ENCODE peak calls at places on chromosomes 11 and 22, in five cellular contexts. Z is GM23338; R is hepatocyte; M is CD8-positive, alpha-beta T cell; I is lung. H is an unnamed sample.

GRCh38 chr11:86722041-86722440 is 49.6 kb upstream of the ME3 start:
- DNase-seq in Z (no peak), R (no peak), M (no peak), I (no peak), H (no peak)

GRCh38 chr11:44066732-44067131 is 662 bp downstream of the ACCS start:
- DNase-seq in Z (no peak), R (peak), M (no peak), I (no peak), H (no peak)

GRCh38 chr22:43478621-43479285 is 66.9 kb downstream of the MPPED1 start:
- DNase-seq in Z (no peak), R (no peak), M (no peak), I (no peak), H (no peak)

GRCh38 chr11:14904745-14905103 is 12.7 kb upstream of the CYP2R1 start:
- DNase-seq in Z (peak), R (peak), M (peak), I (peak), H (peak)

GRCh38 chr22:26416670-26417270 is 12.3 kb upstream of the ASPHD2 start:
- DNase-seq in Z (peak), R (peak), M (no peak), I (no peak), H (no peak)

GRCh38 chr11:66388746-66389386 is 17.3 kb upstream of the SLC29A2 start:
- DNase-seq in Z (peak), R (peak), M (peak), I (peak), H (no peak)

GRCh38 chr22:38868886-38869381 is 3.1 kb downstream of the CBX6 start:
- DNase-seq in Z (peak), R (peak), M (peak), I (peak), H (peak)

GRCh38 chr11:77081381-77081851 is 14.6 kb downstream of the CAPN5 start:
- DNase-seq in Z (no peak), R (no peak), M (no peak), I (no peak), H (no peak)

GRCh38 chr11:86632499-86633269 is 39.7 kb downstream of the ME3 start:
- DNase-seq in Z (peak), R (peak), M (no peak), I (no peak), H (no peak)

GRCh38 chr22:23862103-23862502 is 4.4 kb downstream of the SLC2A11 start:
- DNase-seq in Z (peak), R (peak), M (no peak), I (peak), H (no peak)

GRCh38 chr11:74466916-74467885 is at the start of gene KCNE3:
- DNase-seq in Z (peak), R (peak), M (no peak), I (peak), H (no peak)

GRCh38 chr11:121508449-121508848 is 55.7 kb upstream of the SORL1-AS1 start:
- DNase-seq in Z (peak), R (no peak), M (no peak), I (no peak), H (no peak)

GRCh38 chr11:117225553-117226170 is 6.2 kb downstream of the PCSK7 start:
- DNase-seq in Z (no peak), R (no peak), M (no peak), I (no peak), H (no peak)

GRCh38 chr22:43884600-43885318 is 7.1 kb downstream of the PNPLA5 start:
- DNase-seq in Z (peak), R (peak), M (peak), I (peak), H (peak)

GRCh38 chr11:64052938-64053622 is 17.3 kb downstream of the FLRT1 start:
- DNase-seq in Z (no peak), R (no peak), M (no peak), I (no peak), H (no peak)

GRCh38 chr22:41057076-41057475 is 35.3 kb upstream of the EP300 start:
- DNase-seq in Z (no peak), R (no peak), M (no peak), I (no peak), H (no peak)

GRCh38 chr22:45166935-45167334 is 3.2 kb downstream of the NUP50 start:
- DNase-seq in Z (no peak), R (no peak), M (no peak), I (no peak), H (no peak)

GRCh38 chr11:68412593-68413475 is 47.7 kb upstream of the PPP6R3 start:
- DNase-seq in Z (no peak), R (no peak), M (no peak), I (no peak), H (no peak)

GRCh38 chr11:14908214-14908880 is 16.3 kb upstream of the CYP2R1 start:
- DNase-seq in Z (peak), R (peak), M (peak), I (no peak), H (peak)

GRCh38 chr11:70433526-70433925 is 35.2 kb downstream of the CTTN start:
- DNase-seq in Z (no peak), R (no peak), M (no peak), I (no peak), H (no peak)

GRCh38 chr11:1486054-1486825 is at the start of gene MOB2:
- DNase-seq in Z (peak), R (no peak), M (no peak), I (no peak), H (no peak)

GRCh38 chr11:36162282-36162825 is 126.9 kb downstream of the COMMD9 start:
- DNase-seq in Z (no peak), R (no peak), M (no peak), I (peak), H (no peak)

GRCh38 chr22:39665229-39665628 is 94.7 kb downstream of the CACNA1I start:
- DNase-seq in Z (peak), R (no peak), M (no peak), I (no peak), H (no peak)

GRCh38 chr11:8608646-8609045 is 14.6 kb upstream of the STK33 start:
- DNase-seq in Z (no peak), R (no peak), M (no peak), I (no peak), H (no peak)

GRCh38 chr11:127044535-127044934 is 44.0 kb upstream of the KIRREL3 start:
- DNase-seq in Z (no peak), R (no peak), M (no peak), I (no peak), H (no peak)

GRCh38 chr11:64078294-64078693 is 42.6 kb downstream of the FLRT1 start:
- DNase-seq in Z (no peak), R (no peak), M (no peak), I (no peak), H (no peak)

GRCh38 chr11:95563173-95563572 is 226.4 kb downstream of the FAM76B start:
- DNase-seq in Z (no peak), R (no peak), M (no peak), I (no peak), H (no peak)

GRCh38 chr11:3841426-3842304 is 906 bp upstream of the RHOG start:
- DNase-seq in Z (peak), R (peak), M (peak), I (peak), H (peak)

GRCh38 chr22:49084203-49084602 is 743.5 kb downstream of the BRD1 start:
- DNase-seq in Z (no peak), R (no peak), M (no peak), I (no peak), H (no peak)

GRCh38 chr11:120137187-120137610 is 714 bp downstream of the TRIM29 start:
- DNase-seq in Z (no peak), R (no peak), M (peak), I (peak), H (no peak)

GRCh38 chr22:22548349-22548716 is 10.7 kb downstream of the PRAME start:
- DNase-seq in Z (no peak), R (no peak), M (no peak), I (no peak), H (no peak)

GRCh38 chr11:78666675-78667129 is 92.0 kb upstream of the NARS2 start:
- DNase-seq in Z (no peak), R (no peak), M (no peak), I (no peak), H (no peak)

GRCh38 chr11:69837791-69838190 is 18.6 kb upstream of the FGF3 start:
- DNase-seq in Z (no peak), R (no peak), M (no peak), I (no peak), H (no peak)

GRCh38 chr11:45100338-45100737 is 46.1 kb upstream of the PRDM11 start:
- DNase-seq in Z (peak), R (peak), M (peak), I (peak), H (peak)
- TF ChIP-seq CTCF in Z (no peak), R (no peak), M (no peak), I (no peak), H (no peak)

GRCh38 chr11:114166897-114167323 is 107.4 kb downstream of the ZBTB16 start:
- DNase-seq in Z (no peak), R (peak), M (no peak), I (no peak), H (no peak)
- H3K27ac ChIP-seq in Z (no peak), R (peak), M (no peak), I (peak), H (peak)

GRCh38 chr11:134015541-134015940 is 53.3 kb upstream of the JAM3 start:
- DNase-seq in Z (no peak), R (no peak), M (no peak), I (no peak), H (peak)

GRCh38 chr11:134017773-134018430 is 51.0 kb upstream of the JAM3 start:
- DNase-seq in Z (no peak), R (no peak), M (no peak), I (no peak), H (no peak)

GRCh38 chr11:134013518-134013917 is 55.4 kb upstream of the JAM3 start:
- DNase-seq in Z (no peak), R (no peak), M (no peak), I (no peak), H (no peak)

GRCh38 chr11:134019500-134019899 is 49.4 kb upstream of the JAM3 start:
- DNase-seq in Z (no peak), R (no peak), M (no peak), I (no peak), H (no peak)

DNA sequence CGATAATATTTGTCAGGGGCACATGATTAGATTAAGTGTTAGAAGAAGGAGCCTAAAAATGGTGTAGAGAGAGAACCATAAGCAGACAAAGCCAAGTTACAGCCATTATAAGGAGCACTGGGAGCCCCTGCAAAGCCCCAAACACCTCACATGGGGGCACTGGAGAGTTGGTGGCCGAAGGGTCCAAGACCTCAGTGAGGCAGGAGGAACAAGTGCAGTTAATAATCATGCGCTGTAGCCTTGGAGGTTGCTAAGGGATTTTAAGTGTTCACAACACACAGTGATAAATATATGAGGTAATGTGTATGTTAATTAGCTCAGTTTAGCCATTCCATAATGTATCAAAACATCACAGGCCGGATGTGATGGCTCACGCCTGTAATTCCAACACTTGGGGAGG is 54.4 kb upstream of the JAM3 start:
- DNase-seq in Z (peak), R (no peak), M (no peak), I (no peak), H (no peak)
- TF ChIP-seq CTCF in Z (peak), R (no peak), M (no peak), I (no peak), H (no peak)

GRCh38 chr11:13143486-13144297 is 133.9 kb upstream of the BMAL1 start:
- DNase-seq in Z (no peak), R (no peak), M (no peak), I (no peak), H (no peak)
- H3K27ac ChIP-seq in Z (no peak), R (peak), M (no peak), I (no peak), H (no peak)

GRCh38 chr22:19876941-19877625 is 22.4 kb upstream of the GNB1L start:
- DNase-seq in Z (no peak), R (no peak), M (no peak), I (no peak), H (peak)

GRCh38 chr22:19875061-19875530 is 20.4 kb upstream of the GNB1L start:
- DNase-seq in Z (no peak), R (no peak), M (no peak), I (no peak), H (peak)

GRCh38 chr22:19875531-19876313 is 21.0 kb upstream of the GNB1L start:
- DNase-seq in Z (no peak), R (no peak), M (peak), I (no peak), H (peak)

GRCh38 chr22:19877626-19878339 is 23.1 kb upstream of the GNB1L start:
- DNase-seq in Z (no peak), R (no peak), M (no peak), I (no peak), H (no peak)

GRCh38 chr22:19876314-19876940 is 21.8 kb upstream of the GNB1L start:
- DNase-seq in Z (no peak), R (no peak), M (peak), I (no peak), H (no peak)
- TF ChIP-seq CTCF in Z (no peak), R (no peak), M (no peak), I (no peak), H (no peak)

DNA sequence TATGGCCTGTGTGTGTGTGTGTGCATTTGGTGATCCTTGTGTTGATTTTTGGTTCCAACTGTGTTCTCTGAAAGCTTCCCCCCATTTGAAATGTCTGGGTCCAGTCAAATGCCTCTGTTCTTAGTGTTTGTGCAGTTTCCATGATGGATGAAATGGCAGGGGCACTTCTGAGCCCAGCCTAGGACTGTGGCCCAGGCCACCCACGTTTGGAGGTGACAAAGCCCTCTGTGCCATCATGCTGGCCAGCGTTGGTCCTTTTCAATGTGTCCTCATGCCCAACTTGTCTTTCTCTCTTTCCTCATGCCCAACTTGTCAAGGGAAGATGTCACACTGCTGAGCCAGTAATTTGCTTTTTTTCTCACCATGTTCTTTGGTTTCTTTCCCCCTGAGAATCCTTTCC is 113.8 kb upstream of the NAV2 start:
- DNase-seq in Z (no peak), R (no peak), M (no peak), I (no peak), H (no peak)
- H3K27ac ChIP-seq in Z (no peak), R (peak), M (no peak), I (no peak), H (no peak)

DNA sequence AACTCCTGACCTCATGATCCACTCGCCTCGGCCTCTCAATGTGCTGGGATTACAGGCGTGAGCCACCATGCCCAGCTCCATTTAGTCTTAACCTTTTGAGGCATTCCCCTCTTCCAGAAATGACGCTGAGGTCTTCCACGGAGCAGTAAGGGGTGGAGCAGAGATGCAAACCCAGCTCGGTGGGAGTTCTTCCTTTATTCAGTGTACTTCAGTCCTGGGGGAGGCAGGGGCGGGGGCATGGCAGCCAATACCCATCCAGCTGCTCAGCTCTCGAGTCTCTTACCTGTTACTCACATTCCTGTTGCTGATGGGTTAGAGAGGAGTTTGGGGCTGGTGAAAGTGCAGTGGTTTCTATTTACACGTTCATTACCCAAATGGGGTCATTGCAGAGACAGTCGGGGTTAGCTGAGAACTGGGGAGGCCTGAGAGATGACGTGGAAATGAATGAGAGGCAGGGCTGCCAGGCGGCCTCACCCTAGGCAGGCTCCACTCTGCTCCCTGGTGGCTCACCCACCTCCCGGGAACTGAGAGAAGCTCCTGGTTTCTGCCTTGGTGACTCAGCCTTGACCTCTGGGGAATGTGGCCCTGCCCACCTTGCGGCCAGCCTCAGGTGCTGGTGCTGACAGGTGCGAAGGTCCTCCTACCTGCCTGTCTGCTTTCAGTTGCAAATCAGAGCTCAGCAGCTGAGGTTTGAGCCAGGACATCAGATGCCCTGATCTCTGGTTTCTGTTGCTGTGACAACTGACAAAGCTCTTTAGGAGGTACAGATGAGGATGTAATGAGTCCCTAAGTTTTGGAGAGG is 13.4 kb upstream of the ST14 start:
- DNase-seq in Z (peak), R (peak), M (no peak), I (peak), H (no peak)
- TF ChIP-seq CTCF in Z (peak), R (peak), M (no peak), I (no peak), H (peak)

DNA sequence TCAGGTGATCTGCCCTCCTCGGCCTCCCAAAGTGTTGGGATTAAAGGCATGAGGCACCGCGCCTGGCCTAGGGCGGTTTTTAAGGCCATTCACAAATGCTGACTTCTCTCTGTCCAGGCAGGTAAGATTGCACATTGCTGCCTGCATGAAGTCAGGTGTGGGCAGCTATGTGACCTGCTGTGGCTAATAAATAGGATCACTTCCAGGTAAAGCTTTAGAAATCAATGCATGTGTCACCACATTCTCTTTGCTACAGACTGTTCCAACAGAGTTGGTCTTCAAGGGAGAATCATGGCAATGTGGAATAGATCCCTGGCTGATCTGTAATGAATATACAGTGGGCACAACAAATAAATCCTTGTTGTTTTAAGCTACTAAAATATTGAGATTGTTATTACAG is 260.3 kb upstream of the PITPNB start:
- DNase-seq in Z (no peak), R (no peak), M (no peak), I (no peak), H (no peak)
- H3K27ac ChIP-seq in Z (no peak), R (no peak), M (no peak), I (no peak), H (no peak)

GRCh38 chr11:124971810-124972209 is 17.8 kb downstream of the CCDC15 start:
- DNase-seq in Z (no peak), R (no peak), M (no peak), I (no peak), H (no peak)

GRCh38 chr11:124970925-124971324 is 16.9 kb downstream of the CCDC15 start:
- DNase-seq in Z (peak), R (peak), M (no peak), I (no peak), H (no peak)
- TF ChIP-seq CTCF in Z (peak), R (peak), M (no peak), I (no peak), H (no peak)

H was measured in dorsolateral prefrontal cortex.